ENCODE peak calls at places on chromosome 6, in five cellular contexts. L, A, Z, S and B are unnamed samples.

GRCh38 chr6:44451803-44452690 is 64.5 kb downstream of the CDC5L start:
- DNase-seq in S (no peak), A (no peak), Z (no peak), L (no peak), B (no peak)

GRCh38 chr6:28537065-28537464 is 11.4 kb downstream of the GPX5 start:
- DNase-seq in Z (peak; percentile 3), L (no peak), S (no peak), A (no peak), B (no peak)

GRCh38 chr6:20340459-20340858 is 61.2 kb upstream of the E2F3 start:
- DNase-seq in Z (peak; percentile 10), A (no peak), S (peak; percentile 84), L (no peak), B (no peak)

GRCh38 chr6:25939593-25939992 is 9.1 kb upstream of the SLC17A2 start:
- DNase-seq in S (no peak), A (no peak), Z (no peak), L (no peak), B (no peak)

GRCh38 chr6:55176958-55177357 is 2.6 kb downstream of the HCRTR2 start:
- DNase-seq in S (peak; percentile 12), L (peak; percentile 18), Z (no peak), A (no peak), B (no peak)

GRCh38 chr6:157981395-157982296 is at the start of gene SYNJ2:
- DNase-seq in L (no peak), Z (peak; percentile 82), S (peak; percentile 84), A (peak; percentile 72), B (peak; percentile 78)

GRCh38 chr6:11853678-11854417 is 75.2 kb upstream of the ADTRP start:
- DNase-seq in Z (no peak), A (no peak), S (no peak), L (no peak), B (no peak)

GRCh38 chr6:137407816-137408215 is 86.4 kb downstream of the OLIG3 start:
- DNase-seq in L (no peak), A (no peak), S (no peak), Z (no peak), B (no peak)

GRCh38 chr6:15420959-15421438 is 175.1 kb downstream of the JARID2 start:
- DNase-seq in L (no peak), S (no peak), A (no peak), Z (peak; percentile 76), B (no peak)